ENCODE peak calls at places on chromosomes 12 and 14, in eight cellular contexts. One of them, this sample, is unnamed.

GRCh38 chr12:68359669-68360068 is 27.5 kb upstream of the MDM1 start:
- DNase-seq in fibroblast of pulmonary artery: peak
- DNase-seq in spleen: no peak
- DNase-seq in CD4-positive, alpha-beta T cell: no peak
- DNase-seq in kidney epithelial cell: no peak
- DNase-seq in CD8-positive, alpha-beta T cell: no peak
- DNase-seq in RWPE2: no peak
- DNase-seq in heart left ventricle: no peak
- DNase-seq in this sample: no peak

GRCh38 chr12:15322164-15323054 is at the start of gene PTPRO:
- DNase-seq in fibroblast of pulmonary artery: no peak
- DNase-seq in spleen: no peak
- DNase-seq in CD4-positive, alpha-beta T cell: no peak
- DNase-seq in kidney epithelial cell: no peak
- DNase-seq in CD8-positive, alpha-beta T cell: no peak
- DNase-seq in RWPE2: no peak
- DNase-seq in heart left ventricle: no peak
- DNase-seq in this sample: peak

GRCh38 chr12:27840229-27840999 is 60.4 kb upstream of the MANSC4 start:
- DNase-seq in fibroblast of pulmonary artery: no peak
- DNase-seq in spleen: no peak
- DNase-seq in CD4-positive, alpha-beta T cell: no peak
- DNase-seq in kidney epithelial cell: no peak
- DNase-seq in CD8-positive, alpha-beta T cell: no peak
- DNase-seq in RWPE2: no peak
- DNase-seq in heart left ventricle: no peak
- DNase-seq in this sample: peak

GRCh38 chr12:43737646-43738045 is 20.9 kb downstream of the PUS7L start:
- DNase-seq in fibroblast of pulmonary artery: peak
- DNase-seq in spleen: no peak
- DNase-seq in CD4-positive, alpha-beta T cell: no peak
- DNase-seq in kidney epithelial cell: no peak
- DNase-seq in CD8-positive, alpha-beta T cell: no peak
- DNase-seq in RWPE2: no peak
- DNase-seq in heart left ventricle: no peak
- DNase-seq in this sample: no peak

GRCh38 chr14:100281286-100282082 is 24.8 kb downstream of the SLC25A29 start:
- DNase-seq in fibroblast of pulmonary artery: no peak
- DNase-seq in spleen: no peak
- DNase-seq in CD4-positive, alpha-beta T cell: no peak
- DNase-seq in kidney epithelial cell: no peak
- DNase-seq in CD8-positive, alpha-beta T cell: no peak
- DNase-seq in RWPE2: no peak
- DNase-seq in heart left ventricle: no peak
- DNase-seq in this sample: no peak

GRCh38 chr14:56874375-56874774 is 64.1 kb upstream of the OTX2 start:
- DNase-seq in fibroblast of pulmonary artery: no peak
- DNase-seq in spleen: no peak
- DNase-seq in CD4-positive, alpha-beta T cell: no peak
- DNase-seq in kidney epithelial cell: no peak
- DNase-seq in CD8-positive, alpha-beta T cell: no peak
- DNase-seq in RWPE2: no peak
- DNase-seq in heart left ventricle: no peak
- DNase-seq in this sample: peak

GRCh38 chr14:95609398-95609990 is 74.6 kb downstream of the GLRX5 start:
- DNase-seq in fibroblast of pulmonary artery: peak
- DNase-seq in spleen: no peak
- DNase-seq in CD4-positive, alpha-beta T cell: no peak
- DNase-seq in kidney epithelial cell: no peak
- DNase-seq in CD8-positive, alpha-beta T cell: no peak
- DNase-seq in RWPE2: no peak
- DNase-seq in heart left ventricle: no peak
- DNase-seq in this sample: peak

GRCh38 chr12:45290218-45290609 is 74.3 kb downstream of the ANO6 start:
- DNase-seq in fibroblast of pulmonary artery: peak
- DNase-seq in spleen: no peak
- DNase-seq in CD4-positive, alpha-beta T cell: no peak
- DNase-seq in kidney epithelial cell: peak
- DNase-seq in CD8-positive, alpha-beta T cell: no peak
- DNase-seq in RWPE2: no peak
- DNase-seq in heart left ventricle: no peak
- DNase-seq in this sample: peak

GRCh38 chr12:89657739-89658138 is 50.9 kb downstream of the ATP2B1 start:
- DNase-seq in fibroblast of pulmonary artery: no peak
- DNase-seq in spleen: no peak
- DNase-seq in CD4-positive, alpha-beta T cell: no peak
- DNase-seq in kidney epithelial cell: no peak
- DNase-seq in CD8-positive, alpha-beta T cell: no peak
- DNase-seq in RWPE2: no peak
- DNase-seq in heart left ventricle: no peak
- DNase-seq in this sample: no peak

GRCh38 chr14:41699506-41699905 is 92.8 kb downstream of the LRFN5 start:
- DNase-seq in fibroblast of pulmonary artery: no peak
- DNase-seq in spleen: no peak
- DNase-seq in CD4-positive, alpha-beta T cell: no peak
- DNase-seq in kidney epithelial cell: no peak
- DNase-seq in CD8-positive, alpha-beta T cell: no peak
- DNase-seq in RWPE2: no peak
- DNase-seq in heart left ventricle: no peak
- DNase-seq in this sample: no peak

GRCh38 chr12:116684891-116685290 is 53.0 kb downstream of the SPRING1 start:
- DNase-seq in fibroblast of pulmonary artery: no peak
- DNase-seq in spleen: no peak
- DNase-seq in CD4-positive, alpha-beta T cell: no peak
- DNase-seq in kidney epithelial cell: no peak
- DNase-seq in CD8-positive, alpha-beta T cell: no peak
- DNase-seq in RWPE2: no peak
- DNase-seq in heart left ventricle: no peak
- DNase-seq in this sample: no peak

GRCh38 chr14:75888933-75889332 is 92.9 kb downstream of the TGFB3 start:
- DNase-seq in fibroblast of pulmonary artery: no peak
- DNase-seq in spleen: no peak
- DNase-seq in CD4-positive, alpha-beta T cell: no peak
- DNase-seq in kidney epithelial cell: no peak
- DNase-seq in CD8-positive, alpha-beta T cell: no peak
- DNase-seq in RWPE2: no peak
- DNase-seq in heart left ventricle: no peak
- DNase-seq in this sample: no peak

GRCh38 chr14:75884198-75884611 is 97.6 kb downstream of the TGFB3 start:
- DNase-seq in fibroblast of pulmonary artery: peak
- DNase-seq in spleen: no peak
- DNase-seq in CD4-positive, alpha-beta T cell: no peak
- DNase-seq in kidney epithelial cell: no peak
- DNase-seq in CD8-positive, alpha-beta T cell: no peak
- DNase-seq in RWPE2: no peak
- DNase-seq in heart left ventricle: no peak
- DNase-seq in this sample: peak

GRCh38 chr14:75885829-75886228 is 96.0 kb downstream of the TGFB3 start:
- DNase-seq in fibroblast of pulmonary artery: peak
- DNase-seq in spleen: no peak
- DNase-seq in CD4-positive, alpha-beta T cell: no peak
- DNase-seq in kidney epithelial cell: peak
- DNase-seq in CD8-positive, alpha-beta T cell: no peak
- DNase-seq in RWPE2: no peak
- DNase-seq in heart left ventricle: no peak
- DNase-seq in this sample: peak

GRCh38 chr14:75881986-75882385 is 99.8 kb downstream of the TGFB3 start:
- DNase-seq in fibroblast of pulmonary artery: no peak
- DNase-seq in spleen: no peak
- DNase-seq in CD4-positive, alpha-beta T cell: no peak
- DNase-seq in kidney epithelial cell: no peak
- DNase-seq in CD8-positive, alpha-beta T cell: no peak
- DNase-seq in RWPE2: no peak
- DNase-seq in heart left ventricle: no peak
- DNase-seq in this sample: no peak

DNA sequence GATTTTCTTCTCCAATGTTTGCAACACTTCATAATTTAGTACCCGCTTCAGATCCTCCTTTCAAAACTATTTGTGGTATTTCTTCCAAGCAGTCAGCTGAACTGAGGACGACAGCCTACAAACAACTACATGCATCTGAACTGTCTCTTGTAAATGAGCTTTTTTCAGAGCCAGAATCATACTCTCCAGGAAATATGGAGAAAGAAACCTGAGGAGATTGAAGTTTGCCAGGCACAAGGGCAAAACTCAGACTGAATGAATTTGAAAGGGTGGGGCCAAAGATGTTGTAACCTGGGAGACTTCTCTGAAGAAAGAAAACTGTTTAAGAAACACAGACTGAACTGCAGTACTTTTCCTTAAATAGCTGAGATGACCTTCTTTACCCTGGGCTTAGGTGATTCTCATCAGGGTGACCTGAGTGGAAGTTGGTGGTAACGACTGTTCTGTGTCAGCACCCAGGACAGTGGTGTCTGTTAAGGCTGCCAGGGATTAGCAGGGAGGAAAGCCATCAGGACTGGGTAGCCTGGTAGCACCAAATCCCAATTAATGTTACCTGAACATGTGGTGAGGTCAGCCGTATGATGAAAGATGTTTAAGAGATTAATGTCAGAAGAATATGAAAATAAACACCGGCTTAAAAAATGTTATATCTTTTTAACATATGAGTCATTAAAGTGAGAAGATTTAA is 95.0 kb downstream of the TGFB3 start:
- DNase-seq in fibroblast of pulmonary artery: peak
- DNase-seq in spleen: no peak
- DNase-seq in CD4-positive, alpha-beta T cell: no peak
- DNase-seq in kidney epithelial cell: no peak
- DNase-seq in CD8-positive, alpha-beta T cell: no peak
- DNase-seq in RWPE2: no peak
- DNase-seq in heart left ventricle: no peak
- DNase-seq in this sample: peak
- TF ChIP-seq CTCF in fibroblast of pulmonary artery: no peak
- TF ChIP-seq CTCF in spleen: no peak
- TF ChIP-seq CTCF in CD4-positive, alpha-beta T cell: no peak
- TF ChIP-seq CTCF in kidney epithelial cell: no peak
- TF ChIP-seq CTCF in CD8-positive, alpha-beta T cell: no peak
- TF ChIP-seq CTCF in RWPE2: no peak
- TF ChIP-seq CTCF in heart left ventricle: no peak
- TF ChIP-seq CTCF in this sample: no peak

GRCh38 chr12:106582264-106582591 is 576 bp upstream of the RFX4 start:
- DNase-seq in fibroblast of pulmonary artery: no peak
- DNase-seq in spleen: no peak
- DNase-seq in CD4-positive, alpha-beta T cell: no peak
- DNase-seq in kidney epithelial cell: no peak
- DNase-seq in CD8-positive, alpha-beta T cell: no peak
- DNase-seq in RWPE2: no peak
- DNase-seq in heart left ventricle: no peak
- DNase-seq in this sample: no peak
- TF ChIP-seq CTCF in fibroblast of pulmonary artery: no peak
- TF ChIP-seq CTCF in spleen: no peak
- TF ChIP-seq CTCF in CD4-positive, alpha-beta T cell: no peak
- TF ChIP-seq CTCF in kidney epithelial cell: no peak
- TF ChIP-seq CTCF in CD8-positive, alpha-beta T cell: no peak
- TF ChIP-seq CTCF in RWPE2: no peak
- TF ChIP-seq CTCF in heart left ventricle: no peak
- TF ChIP-seq CTCF in this sample: no peak

DNA sequence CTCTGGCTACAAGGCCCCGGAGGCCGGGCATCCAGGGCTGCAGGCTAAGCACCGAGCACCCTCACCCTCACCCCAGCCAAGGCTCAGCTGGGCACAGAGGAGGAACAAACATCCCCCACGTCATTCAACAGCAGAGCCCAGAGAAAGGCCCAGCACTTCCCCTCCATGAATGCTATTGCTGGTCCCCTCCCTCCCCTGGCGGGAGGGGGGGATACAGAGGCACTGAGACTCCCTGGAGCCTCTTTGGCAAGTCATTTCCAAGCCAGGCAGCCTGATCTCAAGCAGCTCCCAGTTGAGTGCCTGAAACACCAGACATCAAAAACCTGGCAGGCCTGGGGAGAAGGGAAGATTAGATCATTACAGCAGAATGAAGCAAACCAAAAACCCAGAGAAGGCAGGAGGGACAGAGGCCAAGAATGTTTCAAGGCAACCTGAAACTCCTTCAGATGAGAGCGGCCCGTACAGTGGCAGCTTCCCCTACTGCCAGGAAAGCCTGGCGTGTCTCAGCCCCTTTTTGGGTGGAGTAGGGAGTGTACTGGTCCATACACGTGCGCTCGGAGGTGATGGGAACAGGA is 92.1 kb downstream of the LRRC74A start:
- DNase-seq in fibroblast of pulmonary artery: peak
- DNase-seq in spleen: peak
- DNase-seq in CD4-positive, alpha-beta T cell: no peak
- DNase-seq in kidney epithelial cell: no peak
- DNase-seq in CD8-positive, alpha-beta T cell: no peak
- DNase-seq in RWPE2: no peak
- DNase-seq in heart left ventricle: peak
- DNase-seq in this sample: peak
- TF ChIP-seq CTCF in fibroblast of pulmonary artery: no peak
- TF ChIP-seq CTCF in spleen: no peak
- TF ChIP-seq CTCF in CD4-positive, alpha-beta T cell: no peak
- TF ChIP-seq CTCF in kidney epithelial cell: no peak
- TF ChIP-seq CTCF in CD8-positive, alpha-beta T cell: no peak
- TF ChIP-seq CTCF in RWPE2: no peak
- TF ChIP-seq CTCF in heart left ventricle: no peak
- TF ChIP-seq CTCF in this sample: no peak

GRCh38 chr12:10900972-10901371 is 8.4 kb downstream of the TAS2R13 start:
- DNase-seq in fibroblast of pulmonary artery: no peak
- DNase-seq in spleen: no peak
- DNase-seq in CD4-positive, alpha-beta T cell: no peak
- DNase-seq in kidney epithelial cell: no peak
- DNase-seq in CD8-positive, alpha-beta T cell: no peak
- DNase-seq in RWPE2: no peak
- DNase-seq in heart left ventricle: no peak
- DNase-seq in this sample: no peak
- TF ChIP-seq CTCF in fibroblast of pulmonary artery: no peak
- TF ChIP-seq CTCF in spleen: no peak
- TF ChIP-seq CTCF in CD4-positive, alpha-beta T cell: no peak
- TF ChIP-seq CTCF in kidney epithelial cell: no peak
- TF ChIP-seq CTCF in CD8-positive, alpha-beta T cell: no peak
- TF ChIP-seq CTCF in RWPE2: no peak
- TF ChIP-seq CTCF in heart left ventricle: no peak
- TF ChIP-seq CTCF in this sample: no peak

DNA sequence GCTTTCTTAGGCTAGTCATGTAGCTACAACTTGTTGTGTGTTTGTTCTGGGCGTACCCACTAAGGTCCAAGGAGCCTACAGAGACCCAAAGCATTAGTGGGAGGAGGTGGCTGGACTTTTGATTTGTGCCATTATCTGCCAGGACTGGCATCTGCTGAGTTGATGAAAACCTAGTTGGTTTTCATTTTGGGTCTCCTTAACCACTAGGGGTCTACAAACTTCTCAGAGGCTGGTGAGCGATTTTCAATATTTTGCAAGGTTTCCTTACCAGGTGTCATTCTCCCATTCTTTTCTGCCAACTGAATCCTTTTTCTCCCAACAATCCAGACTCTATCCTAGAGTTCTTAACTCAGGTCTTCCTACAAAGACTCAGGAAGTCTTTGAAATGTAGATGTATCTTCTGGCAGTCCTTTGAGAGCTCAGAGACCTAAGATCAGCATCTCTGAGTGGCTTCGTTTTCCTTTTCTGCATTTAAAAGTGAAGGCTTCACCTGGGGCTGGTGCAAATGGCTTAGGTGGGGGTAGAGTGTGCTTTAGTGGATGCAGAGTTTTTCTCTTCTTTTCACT is 150.0 kb upstream of the RMST start:
- DNase-seq in fibroblast of pulmonary artery: no peak
- DNase-seq in spleen: no peak
- DNase-seq in CD4-positive, alpha-beta T cell: no peak
- DNase-seq in kidney epithelial cell: no peak
- DNase-seq in CD8-positive, alpha-beta T cell: no peak
- DNase-seq in RWPE2: no peak
- DNase-seq in heart left ventricle: no peak
- DNase-seq in this sample: no peak
- TF ChIP-seq CTCF in fibroblast of pulmonary artery: no peak
- TF ChIP-seq CTCF in spleen: no peak
- TF ChIP-seq CTCF in CD4-positive, alpha-beta T cell: no peak
- TF ChIP-seq CTCF in kidney epithelial cell: no peak
- TF ChIP-seq CTCF in CD8-positive, alpha-beta T cell: no peak
- TF ChIP-seq CTCF in RWPE2: no peak
- TF ChIP-seq CTCF in heart left ventricle: no peak
- TF ChIP-seq CTCF in this sample: no peak

This sample was measured in MCF 10A.